ENCODE peak calls at places on chromosomes 2 and 18, in seven cellular contexts. R is T-helper 2 cell, T is neural crest cell, U is C1 segment of cervical spinal cord, X is D341Med, G is small intestine, Y is AML-193. H is an unnamed sample.

GRCh38 chr2:148901142-148901541 is 26.1 kb downstream of the KIF5C start:
- DNase-seq in X (no peak), G (no peak), R (no peak), T (no peak), U (no peak), Y (no peak), H (no peak)

GRCh38 chr2:171401947-171402346 is 31.8 kb downstream of the METTL8 start:
- DNase-seq in Y (no peak), R (no peak), T (no peak), G (no peak), X (no peak), U (no peak), H (no peak)

GRCh38 chr18:26407721-26408601 is 140.4 kb downstream of the KCTD1 start:
- DNase-seq in G (no peak), X (no peak), Y (no peak), R (no peak), U (no peak), T (no peak), H (no peak)

GRCh38 chr2:200462136-200462710 is 47.6 kb downstream of the KCTD18 start:
- DNase-seq in X (no peak), G (no peak), R (no peak), T (no peak), Y (no peak), U (no peak), H (no peak)

GRCh38 chr2:44155577-44156446 is 12.9 kb upstream of the PPM1B start:
- DNase-seq in R (no peak), Y (no peak), U (no peak), X (no peak), T (no peak), G (no peak), H (peak)

GRCh38 chr2:2619995-2620394 is 288.9 kb upstream of the MYT1L start:
- DNase-seq in Y (no peak), U (no peak), T (no peak), R (no peak), X (no peak), G (no peak), H (no peak)

GRCh38 chr18:68394705-68395104 is 320.2 kb downstream of the TMX3 start:
- DNase-seq in G (no peak), X (no peak), R (no peak), U (no peak), T (no peak), Y (no peak), H (no peak)

GRCh38 chr2:11286749-11287148 is 57.7 kb downstream of the ROCK2 start:
- DNase-seq in Y (no peak), U (no peak), T (no peak), X (no peak), G (no peak), R (no peak), H (no peak)

GRCh38 chr2:191105082-191105481 is 45.7 kb downstream of the STAT4 start:
- DNase-seq in G (no peak), Y (no peak), X (no peak), T (no peak), R (no peak), U (no peak), H (no peak)

GRCh38 chr2:46841621-46842020 is 74.0 kb downstream of the MCFD2 start:
- DNase-seq in Y (peak), G (peak), X (no peak), R (no peak), T (no peak), U (no peak), H (no peak)

GRCh38 chr18:48828201-48828580 is 122.6 kb downstream of the SMAD7 start:
- DNase-seq in Y (no peak), U (no peak), R (no peak), X (peak), G (no peak), T (no peak), H (no peak)

GRCh38 chr2:196383799-196384198 is 212.4 kb upstream of the STK17B start:
- DNase-seq in G (no peak), X (no peak), U (no peak), T (no peak), Y (no peak), R (no peak), H (no peak)

GRCh38 chr18:60339018-60339417 is 33.6 kb downstream of the MC4R start:
- DNase-seq in T (no peak), G (no peak), X (no peak), U (no peak), R (no peak), Y (no peak), H (no peak)

GRCh38 chr2:214130115-214130514 is 280.7 kb upstream of the VWC2L start:
- DNase-seq in T (no peak), U (no peak), G (no peak), X (no peak), Y (no peak), R (peak), H (peak)

GRCh38 chr2:112640800-112641675 is 4.7 kb upstream of the SLC20A1 start:
- DNase-seq in Y (no peak), U (no peak), G (no peak), X (no peak), T (no peak), R (no peak), H (no peak)

GRCh38 chr18:7237670-7238272 is 6.9 kb downstream of the LRRC30 start:
- DNase-seq in U (no peak), Y (no peak), T (no peak), X (no peak), R (no peak), G (no peak), H (no peak)

GRCh38 chr2:127173073-127173472 is 47.0 kb downstream of the CYP27C1 start:
- DNase-seq in G (no peak), R (no peak), X (no peak), Y (no peak), T (no peak), U (no peak), H (no peak)

GRCh38 chr2:127045792-127046501 is 61.0 kb downstream of the BIN1 start:
- DNase-seq in G (no peak), T (no peak), Y (no peak), X (no peak), R (no peak), U (no peak), H (no peak)

GRCh38 chr2:158969717-158970521 is 1.5 kb downstream of the TANC1 start:
- DNase-seq in T (peak), U (no peak), R (no peak), Y (no peak), X (peak), G (peak), H (peak)

GRCh38 chr2:71612581-71613520 is 159.5 kb downstream of the DYSF start:
- DNase-seq in Y (no peak), R (no peak), U (no peak), T (no peak), G (no peak), X (no peak), H (no peak)

GRCh38 chr2:218396688-218397501 is 2.8 kb upstream of the CTDSP1 start:
- DNase-seq in Y (peak), T (no peak), G (peak), X (peak), R (peak), U (no peak), H (peak)

GRCh38 chr2:59395119-59395518 is 1154.0 kb upstream of the FANCL start:
- DNase-seq in X (no peak), T (no peak), R (no peak), U (no peak), G (no peak), Y (no peak), H (no peak)

GRCh38 chr2:136114392-136114791 is 3.6 kb downstream of the CXCR4 start:
- DNase-seq in R (no peak), U (no peak), Y (no peak), G (no peak), T (no peak), X (no peak), H (no peak)

GRCh38 chr2:96859338-96859649 is 1.5 kb upstream of the ANKRD39 start:
- DNase-seq in G (no peak), Y (no peak), R (no peak), T (no peak), X (no peak), U (no peak), H (peak)

GRCh38 chr2:152549428-152549827 is 167.8 kb downstream of the PRPF40A start:
- DNase-seq in U (no peak), R (no peak), Y (no peak), T (no peak), G (no peak), X (no peak), H (no peak)

GRCh38 chr18:23311346-23312103 is 141.6 kb upstream of the RIOK3 start:
- DNase-seq in U (no peak), G (no peak), Y (peak), X (no peak), R (no peak), T (no peak), H (no peak)

GRCh38 chr2:224099846-224100643 is 61.0 kb upstream of the SERPINE2 start:
- DNase-seq in R (no peak), X (no peak), U (no peak), T (no peak), G (no peak), Y (no peak), H (no peak)

GRCh38 chr2:118668431-118669424 is 178.7 kb downstream of the EN1 start:
- DNase-seq in X (no peak), G (no peak), R (no peak), T (no peak), Y (no peak), U (no peak), H (no peak)

GRCh38 chr2:60498176-60499081 is 55.0 kb downstream of the BCL11A start:
- DNase-seq in Y (no peak), R (no peak), X (no peak), G (no peak), T (no peak), U (no peak), H (no peak)

GRCh38 chr2:133264951-133265949 is 303.0 kb downstream of the NCKAP5 start:
- DNase-seq in G (no peak), X (peak), Y (no peak), T (no peak), U (no peak), R (no peak), H (peak)

GRCh38 chr2:18430996-18431748 is 129.3 kb downstream of the RDH14 start:
- DNase-seq in Y (no peak), R (no peak), U (no peak), T (no peak), G (no peak), X (no peak), H (no peak)

GRCh38 chr2:160208662-160209229 is 8.7 kb upstream of the ITGB6 start:
- DNase-seq in G (no peak), R (no peak), U (no peak), X (no peak), T (no peak), Y (no peak), H (no peak)

GRCh38 chr2:110114007-110114591 is 1.5 kb downstream of the MALL start:
- DNase-seq in U (no peak), T (no peak), R (no peak), Y (no peak), G (peak), X (no peak), H (no peak)

GRCh38 chr2:68771211-68771721 is 36.7 kb downstream of the ARHGAP25 start:
- DNase-seq in U (no peak), T (no peak), R (peak), X (no peak), Y (no peak), G (no peak), H (peak)

GRCh38 chr2:169080250-169081035 is 11.1 kb downstream of the DHRS9 start:
- DNase-seq in Y (peak), T (no peak), X (no peak), U (no peak), R (no peak), G (no peak), H (no peak)

H was measured in NCI-H82.